ENCODE peak calls at places on chromosomes 6 and 20, in five cellular contexts. V, Q, S, M and X are unnamed samples.

GRCh38 chr6:90227165-90227564 is 69.5 kb downstream of the BACH2 start:
- DNase-seq in V (no peak), Q (no peak), S (peak), M (peak), X (no peak)

GRCh38 chr6:151721141-151721540 is 86.3 kb upstream of the ESR1 start:
- DNase-seq in V (no peak), Q (no peak), S (no peak), M (no peak), X (no peak)

GRCh38 chr20:62627901-62628612 is 14.2 kb upstream of the SLCO4A1 start:
- DNase-seq in V (no peak), Q (no peak), S (no peak), M (no peak), X (no peak)

GRCh38 chr6:102736941-102737368 is 1343.4 kb downstream of the GRIK2 start:
- DNase-seq in V (no peak), Q (no peak), S (no peak), M (no peak), X (no peak)

GRCh38 chr6:74731921-74732320 is 473.9 kb downstream of the COL12A1 start:
- DNase-seq in V (no peak), Q (no peak), S (no peak), M (no peak), X (no peak)

GRCh38 chr6:101290346-101290745 is 103.2 kb upstream of the GRIK2 start:
- DNase-seq in V (no peak), Q (no peak), S (no peak), M (no peak), X (no peak)

GRCh38 chr20:36434383-36434782 is 106.9 kb upstream of the MYL9 start:
- DNase-seq in V (no peak), Q (no peak), S (no peak), M (no peak), X (no peak)

GRCh38 chr6:113645576-113645970 is 211.6 kb upstream of the MARCKS start:
- DNase-seq in V (peak), Q (no peak), S (no peak), M (no peak), X (no peak)

GRCh38 chr20:35831029-35831428 is 59.2 kb downstream of the PHF20 start:
- DNase-seq in V (no peak), Q (no peak), S (no peak), M (no peak), X (no peak)

GRCh38 chr20:9068896-9069663 is at the start of gene PLCB4:
- DNase-seq in V (peak), Q (no peak), S (peak), M (peak), X (no peak)

GRCh38 chr20:61801857-61802442 is 263.7 kb downstream of the TAF4 start:
- DNase-seq in V (no peak), Q (no peak), S (no peak), M (no peak), X (no peak)

GRCh38 chr20:36217226-36217625 is 19.1 kb upstream of the AAR2 start:
- DNase-seq in V (peak), Q (no peak), S (no peak), M (no peak), X (no peak)

GRCh38 chr6:40523505-40524172 is 63.5 kb downstream of the LRFN2 start:
- DNase-seq in V (no peak), Q (no peak), S (no peak), M (no peak), X (no peak)

GRCh38 chr20:36541227-36542018 is at the start of gene MYL9:
- DNase-seq in V (peak), Q (peak), S (peak), M (peak), X (no peak)

GRCh38 chr6:144899161-144899560 is 614.0 kb downstream of the UTRN start:
- DNase-seq in V (no peak), Q (no peak), S (no peak), M (no peak), X (no peak)

GRCh38 chr6:25389501-25389900 is 110.3 kb downstream of the CARMIL1 start:
- DNase-seq in V (no peak), Q (no peak), S (no peak), M (no peak), X (no peak)

GRCh38 chr20:38723069-38723981 is 961 bp upstream of the SLC32A1 start:
- DNase-seq in V (no peak), Q (no peak), S (no peak), M (no peak), X (no peak)

GRCh38 chr6:47700051-47700450 is 1.7 kb downstream of the ADGRF4 start:
- DNase-seq in V (peak), Q (no peak), S (no peak), M (no peak), X (no peak)

GRCh38 chr6:390914-391558 is 516 bp upstream of the IRF4 start:
- DNase-seq in V (no peak), Q (peak), S (no peak), M (no peak), X (no peak)

GRCh38 chr6:125828476-125829039 is 37.8 kb downstream of the NCOA7 start:
- DNase-seq in V (no peak), Q (no peak), S (no peak), M (no peak), X (no peak)

GRCh38 chr6:88177961-88178464 is 11.9 kb upstream of the CNR1 start:
- DNase-seq in V (peak), Q (no peak), S (no peak), M (no peak), X (no peak)

GRCh38 chr6:84773133-84773430 is 8.7 kb upstream of the TBX18 start:
- DNase-seq in V (no peak), Q (no peak), S (no peak), M (no peak), X (no peak)

GRCh38 chr6:117829594-117830319 is 77.3 kb upstream of the SLC35F1 start:
- DNase-seq in V (peak), Q (no peak), S (no peak), M (no peak), X (no peak)

GRCh38 chr6:163347021-163347446 is 67.5 kb upstream of the QKI start:
- DNase-seq in V (no peak), Q (no peak), S (no peak), M (no peak), X (no peak)

GRCh38 chr20:4949833-4950178 is 51.5 kb downstream of the SLC23A2 start:
- DNase-seq in V (peak), Q (no peak), S (no peak), M (no peak), X (no peak)

GRCh38 chr6:166442131-166442530 is 59.4 kb upstream of the MPC1 start:
- DNase-seq in V (no peak), Q (no peak), S (no peak), M (peak), X (no peak)

GRCh38 chr20:3276400-3277015 is 37.5 kb upstream of the SLC4A11 start:
- DNase-seq in V (peak), Q (no peak), S (no peak), M (no peak), X (no peak)
- TF ChIP-seq CTCF in V (peak), Q (no peak), S (peak), M (no peak), X (no peak)

GRCh38 chr20:51616060-51616459 is 73.5 kb upstream of the NFATC2 start:
- DNase-seq in V (no peak), Q (no peak), S (no peak), M (no peak), X (no peak)
- TF ChIP-seq CTCF in V (no peak), Q (no peak), S (no peak), M (no peak), X (no peak)

GRCh38 chr6:106170030-106170791 is 84.1 kb downstream of the PRDM1 start:
- DNase-seq in V (no peak), Q (no peak), S (no peak), M (no peak), X (no peak)
- TF ChIP-seq CTCF in V (no peak), Q (no peak), S (no peak), M (no peak), X (no peak)

DNA sequence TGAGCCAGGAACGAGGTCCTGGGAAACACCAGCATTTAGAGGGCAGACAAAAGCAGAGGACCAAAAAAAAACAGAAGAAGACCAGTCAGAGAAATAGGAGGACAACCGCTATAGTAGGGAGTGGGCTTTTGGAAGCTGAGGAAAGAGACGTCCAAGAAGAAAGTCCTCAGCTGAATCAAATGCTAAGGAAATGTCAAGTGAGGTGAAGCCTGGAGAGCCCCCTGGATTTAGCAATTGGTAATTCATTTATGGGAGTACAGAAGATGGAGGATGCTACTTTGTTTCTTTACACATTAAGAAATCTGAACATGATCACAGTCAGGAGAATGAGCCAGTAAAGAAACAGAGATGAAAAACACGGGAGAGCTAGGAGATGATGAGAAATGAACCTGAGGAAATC is 41.1 kb downstream of the LRP11 start:
- DNase-seq in V (no peak), Q (no peak), S (no peak), M (no peak), X (no peak)
- TF ChIP-seq CTCF in V (no peak), Q (no peak), S (no peak), M (no peak), X (no peak)

GRCh38 chr20:25014816-25015215 is 22.3 kb upstream of the APMAP start:
- DNase-seq in V (no peak), Q (peak), S (no peak), M (peak), X (no peak)

GRCh38 chr20:25013478-25014380 is 21.2 kb upstream of the APMAP start:
- DNase-seq in V (no peak), Q (peak), S (no peak), M (peak), X (no peak)

GRCh38 chr20:25016471-25016870 is 23.9 kb upstream of the APMAP start:
- DNase-seq in V (no peak), Q (no peak), S (no peak), M (peak), X (no peak)

GRCh38 chr20:25017257-25017803 is 24.8 kb upstream of the APMAP start:
- DNase-seq in V (peak), Q (no peak), S (no peak), M (peak), X (no peak)

DNA sequence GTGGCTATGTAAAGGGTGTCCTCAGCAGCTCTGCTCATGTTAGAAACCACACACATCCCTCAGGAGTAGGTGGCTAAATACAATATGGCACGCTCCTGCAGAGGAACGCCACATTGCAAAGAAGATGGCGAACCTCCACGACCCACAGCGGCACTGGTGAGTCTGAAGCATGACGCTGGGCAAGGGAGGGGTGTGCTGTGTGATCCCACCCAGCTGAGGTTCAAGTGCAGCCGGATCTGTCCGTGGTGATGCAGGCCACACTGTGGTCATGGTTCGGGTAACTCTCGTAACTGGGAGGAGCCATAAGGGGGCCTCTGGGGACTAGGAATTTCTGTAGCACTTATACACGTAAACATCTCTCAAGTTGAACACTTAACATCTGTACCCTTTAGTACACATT is 23.4 kb upstream of the APMAP start:
- DNase-seq in V (no peak), Q (no peak), S (no peak), M (peak), X (no peak)
- TF ChIP-seq CTCF in V (no peak), Q (no peak), S (no peak), M (no peak), X (no peak)

GRCh38 chr6:109188115-109188411 is 92.8 kb downstream of the CEP57L1 start:
- DNase-seq in V (no peak), Q (no peak), S (no peak), M (no peak), X (no peak)
- TF ChIP-seq CTCF in V (no peak), Q (peak), S (peak), M (no peak), X (no peak)

GRCh38 chr6:159416891-159417540 is 247.8 kb downstream of the FNDC1 start:
- DNase-seq in V (no peak), Q (no peak), S (no peak), M (peak), X (no peak)

GRCh38 chr6:159427335-159427734 is 258.1 kb downstream of the FNDC1 start:
- DNase-seq in V (no peak), Q (no peak), S (no peak), M (no peak), X (no peak)

GRCh38 chr6:159422041-159422984 is 253.1 kb downstream of the FNDC1 start:
- DNase-seq in V (no peak), Q (no peak), S (no peak), M (no peak), X (no peak)

DNA sequence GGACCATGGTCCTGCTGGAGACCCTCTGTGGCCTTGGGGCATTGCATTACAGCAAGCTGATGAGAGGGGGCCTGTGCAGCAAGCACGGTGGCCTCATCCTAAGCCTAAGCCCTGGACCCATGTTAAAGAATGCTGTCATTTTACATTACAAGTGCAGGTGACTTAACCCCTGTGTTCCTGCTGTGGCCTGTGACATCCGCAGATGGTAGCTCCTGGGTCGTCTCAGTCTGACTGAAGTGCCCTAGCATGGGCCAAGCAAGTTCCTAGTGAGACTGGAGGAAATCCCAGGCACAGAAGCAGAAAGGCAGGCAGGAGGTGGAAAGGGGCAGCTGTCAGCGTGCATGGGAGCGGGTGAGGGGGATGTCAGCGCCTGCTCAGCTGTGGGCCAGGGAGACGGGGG is 252.4 kb downstream of the FNDC1 start:
- DNase-seq in V (no peak), Q (no peak), S (no peak), M (peak), X (no peak)
- TF ChIP-seq CTCF in V (no peak), Q (no peak), S (no peak), M (no peak), X (no peak)

DNA sequence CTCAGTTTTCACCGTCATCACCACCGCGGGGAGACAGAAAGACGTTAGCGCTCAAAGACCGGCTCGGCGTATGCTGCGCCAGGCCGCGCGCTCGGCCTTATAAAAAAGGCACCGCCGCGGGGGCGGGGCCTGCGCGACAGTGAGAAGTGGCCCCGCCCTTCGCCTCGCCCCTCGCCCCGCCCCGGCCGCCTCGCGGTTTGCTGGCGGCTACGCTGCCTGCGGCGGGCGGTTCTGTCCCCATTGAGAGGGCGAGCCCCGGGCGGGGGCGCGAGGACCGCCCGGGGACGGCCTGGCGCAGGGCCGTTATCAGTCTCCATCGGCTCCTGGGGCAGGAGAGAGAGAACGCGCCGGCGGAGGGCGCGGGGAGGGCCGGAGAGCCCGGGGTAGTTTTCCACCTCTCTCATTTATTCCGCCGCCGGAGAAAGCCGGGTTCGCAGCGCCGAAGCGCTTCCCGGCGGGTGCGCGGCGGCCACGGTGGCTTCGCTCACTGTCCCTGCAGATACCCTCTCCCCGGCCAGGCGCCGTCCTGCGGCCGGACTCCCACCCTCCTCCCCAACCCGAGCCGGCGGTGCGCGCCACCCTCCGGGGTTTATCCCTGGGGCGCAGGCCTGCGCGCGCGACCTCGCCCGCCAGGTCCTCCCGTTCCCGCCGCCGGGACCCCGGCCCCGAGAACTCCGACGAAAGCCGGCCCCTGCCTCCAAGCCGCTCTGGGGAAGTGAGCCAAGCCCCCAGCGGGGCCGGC is 122.5 kb upstream of the SLC2A12 start:
- DNase-seq in V (peak), Q (peak), S (peak), M (peak), X (peak)
- TF ChIP-seq CTCF in V (no peak), Q (no peak), S (no peak), M (no peak), X (no peak)